ENCODE peak calls at places on chromosomes 5 and 9, in ten cellular contexts. R is mesothelial cell of epicardium; W is Caco-2; V is PC-3; O is GM18507; G is glomerular endothelial cell; Y is tibial artery; I is SIG-M5; Q is activated CD4-positive, alpha-beta T cell treated with anti-CD3 and anti-CD28 coated beads, Interleukin-2, amount 10 ng/mL, durations not matched to agents 7 days and 5 days; M is IMR-90. A is an unnamed sample.

GRCh38 chr9:129752915-129753724 is at the start of gene PTGES:
- DNase-seq in Q (peak), O (no peak), M (peak), G (no peak), I (no peak), R (peak), W (peak), V (peak), Y (peak), A (no peak)

GRCh38 chr5:178136990-178137389 is 6.2 kb downstream of the RMND5B start:
- DNase-seq in W (no peak), Y (no peak), R (no peak), O (no peak), V (no peak), Q (no peak), M (no peak), I (no peak), G (no peak), A (no peak)

GRCh38 chr5:178383301-178383918 is 150.8 kb upstream of the PHYKPL start:
- DNase-seq in M (no peak), W (no peak), I (no peak), Y (no peak), O (no peak), G (no peak), V (no peak), R (no peak), Q (no peak), A (no peak)

GRCh38 chr5:151021771-151022170 is 1.4 kb downstream of the GPX3 start:
- DNase-seq in Y (no peak), V (no peak), R (no peak), G (no peak), W (no peak), I (no peak), O (no peak), M (no peak), Q (no peak), A (no peak)

GRCh38 chr5:135460246-135461033 is 8.3 kb upstream of the TIFAB start:
- DNase-seq in V (no peak), G (no peak), M (no peak), W (no peak), Y (no peak), R (no peak), I (no peak), Q (no peak), O (no peak), A (no peak)

GRCh38 chr9:27193886-27194285 is 84.9 kb downstream of the TEK start:
- DNase-seq in I (no peak), M (peak), O (no peak), G (no peak), Y (no peak), R (no peak), Q (no peak), W (no peak), V (no peak), A (no peak)

GRCh38 chr5:76818844-76819831 is at the start of gene F2RL1:
- DNase-seq in R (peak), G (no peak), O (no peak), I (no peak), Y (peak), Q (peak), W (peak), V (peak), M (peak), A (peak)

GRCh38 chr9:111866976-111867375 is 29.6 kb upstream of the UGCG start:
- DNase-seq in Q (no peak), R (no peak), O (no peak), I (no peak), Y (no peak), M (peak), W (no peak), G (no peak), V (peak), A (peak)

GRCh38 chr5:72598461-72599433 is 91.5 kb upstream of the ZNF366 start:
- DNase-seq in O (no peak), V (peak), W (peak), I (peak), R (no peak), Q (no peak), M (peak), G (no peak), Y (no peak), A (no peak)

GRCh38 chr5:79562351-79563246 is 48.7 kb upstream of the HOMER1 start:
- DNase-seq in V (peak), G (no peak), I (no peak), Y (no peak), O (no peak), Q (no peak), R (no peak), M (peak), W (no peak), A (no peak)

GRCh38 chr9:21856301-21857094 is 54.1 kb downstream of the MTAP start:
- DNase-seq in Q (no peak), I (no peak), M (peak), V (peak), Y (no peak), G (no peak), O (no peak), W (no peak), R (no peak), A (no peak)

GRCh38 chr9:35616681-35617459 is 1.3 kb downstream of the CD72 start:
- DNase-seq in V (no peak), M (peak), R (peak), I (no peak), G (no peak), O (no peak), Q (peak), Y (peak), W (peak), A (peak)

GRCh38 chr9:117809751-117810150 is 105.5 kb downstream of the TLR4 start:
- DNase-seq in I (no peak), V (no peak), M (no peak), Y (no peak), W (no peak), R (no peak), O (no peak), Q (no peak), G (no peak), A (no peak)

GRCh38 chr5:113075019-113075418 is 98.4 kb downstream of the DCP2 start:
- DNase-seq in V (no peak), I (no peak), O (no peak), G (no peak), M (no peak), Q (no peak), W (no peak), R (no peak), Y (no peak), A (no peak)

GRCh38 chr9:18447131-18447530 is 26.8 kb upstream of the ADAMTSL1 start:
- DNase-seq in M (no peak), R (no peak), W (no peak), Y (peak), G (no peak), Q (no peak), V (peak), I (no peak), O (no peak), A (no peak)

GRCh38 chr9:125759812-125760134 is 12.6 kb downstream of the PBX3 start:
- DNase-seq in W (no peak), Q (no peak), Y (no peak), G (no peak), M (no peak), I (no peak), R (no peak), O (no peak), V (no peak), A (no peak)

GRCh38 chr9:137074657-137075274 is 2.6 kb upstream of the UAP1L1 start:
- DNase-seq in I (no peak), M (no peak), R (no peak), O (no peak), Y (no peak), V (no peak), G (no peak), Q (no peak), W (no peak), A (peak)